ENCODE peak calls at places on chromosomes 1 and 21, in six cellular contexts. J is H1, X is heart left ventricle, T is cardiac muscle cell, Z is BE2C, M is epithelial cell of esophagus. E is an unnamed sample.

GRCh38 chr1:43049487-43049886 is 90.8 kb upstream of the SLC2A1 start:
- DNase-seq in J (no peak), X (no peak), T (no peak), Z (no peak), M (peak), E (no peak)

GRCh38 chr1:206708058-206708457 is 23.4 kb downstream of the MAPKAPK2 start:
- DNase-seq in J (no peak), X (no peak), T (no peak), Z (no peak), M (no peak), E (no peak)

GRCh38 chr1:57637155-57637554 is 213.3 kb upstream of the DAB1 start:
- DNase-seq in J (no peak), X (no peak), T (no peak), Z (no peak), M (peak), E (no peak)

GRCh38 chr1:155070392-155070700 is 6.8 kb downstream of the EFNA4 start:
- DNase-seq in J (no peak), X (no peak), T (no peak), Z (no peak), M (no peak), E (no peak)

GRCh38 chr1:201282931-201283829 is at the start of gene PKP1:
- DNase-seq in J (no peak), X (no peak), T (peak), Z (peak), M (peak), E (no peak)

GRCh38 chr21:36203603-36203889 is 46.9 kb downstream of the DOP1B start:
- DNase-seq in J (no peak), X (no peak), T (no peak), Z (no peak), M (peak), E (peak)

GRCh38 chr1:167467126-167467725 is 51.1 kb downstream of the CD247 start:
- DNase-seq in J (no peak), X (no peak), T (no peak), Z (no peak), M (peak), E (no peak)

GRCh38 chr1:156126701-156127534 is 12.4 kb downstream of the LMNA start:
- DNase-seq in J (no peak), X (peak), T (no peak), Z (no peak), M (peak), E (no peak)

GRCh38 chr21:44814498-44815023 is 3.3 kb downstream of the SUMO3 start:
- DNase-seq in J (no peak), X (no peak), T (no peak), Z (no peak), M (no peak), E (no peak)

GRCh38 chr21:26093094-26093493 is 77.5 kb downstream of the APP start:
- DNase-seq in J (no peak), X (no peak), T (no peak), Z (no peak), M (peak), E (no peak)

GRCh38 chr1:179911812-179912211 is 29.7 kb downstream of the TOR1AIP1 start:
- DNase-seq in J (no peak), X (no peak), T (no peak), Z (no peak), M (no peak), E (no peak)

GRCh38 chr1:35287807-35288640 is 19.5 kb downstream of the ZMYM4 start:
- DNase-seq in J (no peak), X (no peak), T (no peak), Z (no peak), M (peak), E (no peak)

GRCh38 chr1:20792177-20792576 is 5.1 kb upstream of the HP1BP3 start:
- DNase-seq in J (no peak), X (no peak), T (no peak), Z (no peak), M (no peak), E (no peak)

GRCh38 chr1:151537112-151537511 is 3.0 kb upstream of the TUFT1 start:
- DNase-seq in J (no peak), X (no peak), T (no peak), Z (no peak), M (peak), E (no peak)

GRCh38 chr1:52060822-52061221 is 4.7 kb downstream of the BTF3L4 start:
- DNase-seq in J (no peak), X (no peak), T (no peak), Z (no peak), M (no peak), E (no peak)

GRCh38 chr1:111818546-111818945 is 62.8 kb downstream of the DDX20 start:
- DNase-seq in J (no peak), X (no peak), T (no peak), Z (no peak), M (no peak), E (no peak)

GRCh38 chr1:204673909-204674701 is 11.4 kb downstream of the LRRN2 start:
- DNase-seq in J (no peak), X (no peak), T (no peak), Z (no peak), M (no peak), E (no peak)

GRCh38 chr1:105416246-105416645 is 1640.2 kb upstream of the PRMT6 start:
- DNase-seq in J (peak), X (no peak), T (no peak), Z (no peak), M (no peak), E (no peak)

GRCh38 chr21:35136586-35137254 is 87.6 kb upstream of the RUNX1 start:
- DNase-seq in J (no peak), X (no peak), T (no peak), Z (no peak), M (peak), E (no peak)

GRCh38 chr1:31483012-31483946 is 70.3 kb downstream of the SERINC2 start:
- DNase-seq in J (no peak), X (no peak), T (no peak), Z (no peak), M (peak), E (peak)

GRCh38 chr21:46188226-46189212 is 4.3 kb upstream of the SPATC1L start:
- DNase-seq in J (no peak), X (peak), T (no peak), Z (peak), M (peak), E (no peak)

GRCh38 chr1:159473335-159473734 is 33.8 kb downstream of the OR10J1 start:
- DNase-seq in J (no peak), X (no peak), T (no peak), Z (no peak), M (no peak), E (no peak)

GRCh38 chr1:201396859-201397464 is 2.2 kb downstream of the LAD1 start:
- DNase-seq in J (no peak), X (no peak), T (no peak), Z (no peak), M (peak), E (no peak)

GRCh38 chr1:116489231-116489697 is 81.6 kb downstream of the CD58 start:
- DNase-seq in J (no peak), X (no peak), T (no peak), Z (no peak), M (peak), E (no peak)

GRCh38 chr1:171161431-171161830 is 23.7 kb upstream of the FMO2 start:
- DNase-seq in J (no peak), X (no peak), T (no peak), Z (no peak), M (no peak), E (no peak)

GRCh38 chr1:79322511-79323027 is 316.0 kb upstream of the ADGRL4 start:
- DNase-seq in J (no peak), X (no peak), T (no peak), Z (no peak), M (peak), E (no peak)

GRCh38 chr1:34806396-34806795 is 13.6 kb downstream of the GJA4 start:
- DNase-seq in J (no peak), X (no peak), T (no peak), Z (no peak), M (peak), E (no peak)

GRCh38 chr1:18784523-18784833 is 75.0 kb downstream of the TAS1R2 start:
- DNase-seq in J (no peak), X (no peak), T (no peak), Z (no peak), M (no peak), E (no peak)

GRCh38 chr21:31744162-31744800 is 12.4 kb upstream of the SCAF4 start:
- DNase-seq in J (no peak), X (no peak), T (no peak), Z (no peak), M (no peak), E (no peak)

GRCh38 chr1:153532161-153532560 is 3.6 kb downstream of the S100A6 start:
- DNase-seq in J (no peak), X (no peak), T (no peak), Z (no peak), M (no peak), E (no peak)

GRCh38 chr1:25922633-25923567 is 16.7 kb upstream of the STMN1 start:
- DNase-seq in J (no peak), X (peak), T (peak), Z (peak), M (peak), E (peak)

GRCh38 chr1:25055045-25055780 is 125.1 kb upstream of the RUNX3 start:
- DNase-seq in J (no peak), X (no peak), T (no peak), Z (peak), M (no peak), E (no peak)

GRCh38 chr1:10860682-10861081 is 64.2 kb upstream of the CASZ1 start:
- DNase-seq in J (no peak), X (peak), T (no peak), Z (no peak), M (no peak), E (no peak)

GRCh38 chr1:168245042-168245441 is 19.2 kb downstream of the SFT2D2 start:
- DNase-seq in J (no peak), X (no peak), T (no peak), Z (no peak), M (no peak), E (no peak)

GRCh38 chr1:64117492-64117891 is 85.9 kb upstream of the UBE2U start:
- DNase-seq in J (no peak), X (no peak), T (no peak), Z (no peak), M (no peak), E (no peak)

GRCh38 chr1:116711061-116711582 is 43.1 kb upstream of the CD2 start:
- DNase-seq in J (no peak), X (no peak), T (peak), Z (peak), M (peak), E (no peak)

GRCh38 chr1:160884579-160884978 is 401 bp downstream of the ITLN1 start:
- DNase-seq in J (no peak), X (no peak), T (no peak), Z (peak), M (no peak), E (no peak)
- TF ChIP-seq CTCF in J (peak), X (no peak), T (no peak), Z (peak), M (no peak), E (no peak)

DNA sequence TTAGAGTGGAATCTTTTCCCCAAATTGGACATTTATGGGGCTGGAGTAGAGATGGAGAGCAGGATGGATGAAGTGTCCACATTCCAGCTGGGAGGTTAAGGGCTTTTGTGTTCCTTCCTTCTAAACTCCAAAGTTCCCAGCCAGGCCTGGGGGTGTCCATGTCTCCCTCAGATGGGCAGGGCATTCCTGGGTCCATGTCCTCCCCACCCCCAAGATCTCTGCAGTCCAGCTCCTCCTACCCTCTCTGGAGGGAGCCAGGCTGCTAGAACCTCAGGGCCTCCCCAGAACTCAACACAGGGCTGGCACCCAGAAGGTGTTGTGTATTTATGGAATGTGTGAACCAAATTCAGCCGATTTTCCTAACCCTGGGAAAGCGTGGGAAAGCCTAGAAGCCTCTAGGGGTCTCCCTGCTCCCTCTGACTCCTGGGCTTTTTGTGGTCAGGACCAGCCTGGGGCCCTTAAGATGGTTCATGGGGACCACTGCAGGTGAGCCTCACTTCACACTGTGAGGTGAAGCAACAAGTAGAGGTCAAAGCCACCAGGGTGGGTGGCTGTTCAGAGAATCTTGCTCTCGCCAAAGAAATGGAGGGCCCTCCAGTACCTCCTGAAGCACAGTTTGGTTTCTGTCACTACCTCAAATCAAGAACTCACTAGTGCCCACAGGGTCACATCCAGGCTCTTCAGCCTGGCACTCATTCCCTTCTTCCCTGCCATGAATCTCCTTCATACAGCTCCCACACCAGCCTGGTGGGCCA is 54.8 kb downstream of the GLIS1 start:
- DNase-seq in J (no peak), X (no peak), T (peak), Z (no peak), M (no peak), E (no peak)
- TF ChIP-seq CTCF in J (peak), X (no peak), T (peak), Z (peak), M (no peak), E (no peak)

GRCh38 chr1:173206816-173207595 is at the start of gene TNFSF4:
- DNase-seq in J (no peak), X (no peak), T (no peak), Z (no peak), M (no peak), E (no peak)
- TF ChIP-seq CTCF in J (no peak), X (no peak), T (no peak), Z (no peak), M (no peak), E (no peak)

DNA sequence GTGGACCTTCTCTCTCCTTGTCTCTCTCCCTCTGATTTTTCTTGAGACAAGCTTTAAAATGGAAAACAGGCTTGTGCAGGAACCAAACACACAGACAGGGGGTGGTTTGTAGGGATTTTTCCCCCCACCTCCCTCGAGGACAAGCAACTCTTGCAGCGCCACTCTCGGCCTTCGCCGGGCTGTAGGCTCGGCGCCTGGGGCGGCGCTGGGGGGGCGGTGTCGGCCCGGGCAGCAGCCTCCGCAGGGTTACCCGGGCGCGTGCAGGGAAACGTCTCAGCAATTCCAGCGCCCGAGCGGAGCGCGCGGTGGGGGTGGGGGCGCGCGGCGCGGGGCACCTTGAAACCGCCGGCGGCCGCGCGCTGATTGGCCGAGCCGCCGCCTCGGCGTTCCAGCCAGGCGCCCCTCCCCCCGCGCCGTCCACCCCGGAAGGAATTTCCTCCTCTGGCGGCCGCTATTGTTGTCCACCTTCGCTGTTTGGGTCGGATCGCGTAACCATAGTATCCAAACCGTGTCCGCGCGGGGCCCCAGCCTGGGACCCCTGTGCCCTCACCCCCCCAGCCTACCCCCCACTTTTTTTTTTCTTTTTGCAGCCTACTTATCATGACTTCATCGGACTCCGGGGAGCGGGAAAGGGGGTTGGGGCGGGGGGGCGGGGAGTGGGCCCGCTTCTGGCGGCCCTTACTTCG is 59.8 kb upstream of the ACOT11 start:
- DNase-seq in J (peak), X (peak), T (peak), Z (peak), M (peak), E (peak)
- TF ChIP-seq CTCF in J (no peak), X (no peak), T (no peak), Z (no peak), M (no peak), E (no peak)

DNA sequence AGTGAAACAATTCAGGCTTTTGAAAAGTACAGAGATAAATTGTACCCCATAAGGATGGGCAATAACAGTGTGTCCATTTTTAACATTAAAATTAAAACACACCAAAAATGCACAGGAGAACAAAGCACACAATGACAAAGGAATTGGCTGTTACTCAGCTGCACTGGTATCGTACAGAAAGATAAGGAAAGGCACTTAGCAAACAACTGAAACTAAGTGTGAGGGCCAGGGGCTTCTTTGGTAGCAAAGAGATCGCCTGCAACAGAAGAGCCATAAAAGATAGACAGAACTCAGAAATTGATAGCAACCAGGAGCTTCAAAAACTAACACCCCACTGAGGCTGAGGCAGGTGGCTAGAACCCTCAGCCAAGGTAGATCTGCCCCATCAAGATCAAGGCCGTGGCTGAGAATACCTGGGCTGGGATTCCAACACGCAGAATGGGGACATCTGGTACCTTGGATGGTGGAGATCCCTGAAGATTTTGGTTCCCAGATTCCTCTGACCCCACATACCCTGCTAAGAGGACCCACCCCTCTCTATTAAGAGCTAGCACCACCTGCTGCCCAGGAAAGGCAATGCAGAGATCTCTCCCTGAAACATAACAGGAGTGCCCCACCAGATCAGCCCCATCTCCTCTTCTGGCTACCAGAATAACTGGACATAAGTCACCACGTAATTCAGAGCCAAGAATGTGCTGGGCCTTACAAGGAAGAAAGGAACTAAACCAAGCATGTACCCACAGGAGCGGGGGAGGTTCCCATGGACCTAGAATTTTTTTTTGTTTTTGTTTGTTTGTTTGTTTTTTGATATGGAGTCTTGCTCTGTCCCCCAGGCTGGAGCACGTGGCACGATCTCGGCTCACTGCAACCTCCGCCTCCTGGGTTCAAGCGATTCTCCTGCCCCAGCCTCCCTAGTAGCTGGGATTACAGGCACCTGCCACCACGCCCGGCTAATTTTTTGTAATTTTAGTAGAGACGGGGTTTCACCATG is 16.2 kb downstream of the PLEKHO1 start:
- DNase-seq in J (no peak), X (peak), T (peak), Z (peak), M (peak), E (peak)
- TF ChIP-seq CTCF in J (peak), X (peak), T (peak), Z (peak), M (peak), E (peak)

GRCh38 chr1:196777603-196778002 is 3.0 kb downstream of the CFHR3 start:
- DNase-seq in J (no peak), X (no peak), T (no peak), Z (no peak), M (no peak), E (no peak)

GRCh38 chr1:196773713-196774112 is 927 bp upstream of the CFHR3 start:
- DNase-seq in J (no peak), X (no peak), T (no peak), Z (no peak), M (no peak), E (no peak)

GRCh38 chr1:196774195-196774594 is 445 bp upstream of the CFHR3 start:
- DNase-seq in J (no peak), X (no peak), T (no peak), Z (no peak), M (no peak), E (no peak)

GRCh38 chr1:196774603-196775002 is at the start of gene CFHR3:
- DNase-seq in J (no peak), X (no peak), T (no peak), Z (no peak), M (no peak), E (no peak)

GRCh38 chr1:196779093-196779492 is 4.5 kb downstream of the CFHR3 start:
- DNase-seq in J (no peak), X (no peak), T (no peak), Z (no peak), M (no peak), E (no peak)
- TF ChIP-seq CTCF in J (no peak), X (no peak), T (no peak), Z (no peak), M (no peak), E (no peak)